ENCODE peak calls at places on chromosomes 5 and 9, in six cellular contexts. R is NCI-H1436; H is CD4-positive, alpha-beta T cell; U is endodermal cell; A is tibial artery; X is Calu3. D is an unnamed sample.

GRCh38 chr5:117880932-117881331 is 1107.4 kb downstream of the DTWD2 start:
- DNase-seq in R (no peak), H (no peak), U (no peak), A (no peak), X (no peak), D (no peak)

GRCh38 chr9:109453210-109453842 is 44.8 kb downstream of the PTPN3 start:
- DNase-seq in R (no peak), H (no peak), U (peak), A (no peak), X (no peak), D (no peak)

GRCh38 chr9:133916159-133916541 is 76.0 kb downstream of the VAV2 start:
- DNase-seq in R (no peak), H (no peak), U (no peak), A (no peak), X (no peak), D (no peak)

GRCh38 chr5:135034186-135034962 is at the start of gene PITX1:
- DNase-seq in R (peak), H (no peak), U (peak), A (peak), X (peak), D (peak)

GRCh38 chr9:92640398-92641091 is 29.4 kb downstream of the IPPK start:
- DNase-seq in R (no peak), H (no peak), U (no peak), A (no peak), X (no peak), D (no peak)

GRCh38 chr9:32782476-32783167 is 718 bp upstream of the TMEM215 start:
- DNase-seq in R (no peak), H (no peak), U (peak), A (no peak), X (no peak), D (no peak)

GRCh38 chr9:75885652-75886051 is 4.8 kb upstream of the PCSK5 start:
- DNase-seq in R (no peak), H (no peak), U (no peak), A (no peak), X (no peak), D (no peak)

GRCh38 chr5:1415059-1415425 is 30.2 kb downstream of the SLC6A3 start:
- DNase-seq in R (no peak), H (no peak), U (no peak), A (no peak), X (no peak), D (no peak)

GRCh38 chr5:40781843-40782409 is 16.2 kb downstream of the PRKAA1 start:
- DNase-seq in R (no peak), H (no peak), U (no peak), A (no peak), X (no peak), D (no peak)

GRCh38 chr5:181221792-181222629 is 1.1 kb upstream of the TRIM41 start:
- DNase-seq in R (no peak), H (peak), U (peak), A (peak), X (peak), D (peak)

GRCh38 chr5:61357745-61358144 is 25.7 kb downstream of the ZSWIM6 start:
- DNase-seq in R (no peak), H (no peak), U (peak), A (no peak), X (no peak), D (no peak)

GRCh38 chr5:151075698-151076331 is 5.0 kb downstream of the TNIP1 start:
- DNase-seq in R (no peak), H (no peak), U (no peak), A (no peak), X (peak), D (no peak)

GRCh38 chr5:149271717-149272558 is at the start of gene AFAP1L1:
- DNase-seq in R (peak), H (no peak), U (peak), A (peak), X (peak), D (no peak)

GRCh38 chr5:141039517-141039916 is 11.7 kb upstream of the PCDHB1 start:
- DNase-seq in R (peak), H (no peak), U (no peak), A (no peak), X (no peak), D (no peak)

GRCh38 chr5:107067391-107067790 is 603.3 kb downstream of the EFNA5 start:
- DNase-seq in R (no peak), H (no peak), U (peak), A (no peak), X (no peak), D (no peak)

GRCh38 chr9:130852801-130853200 is 17.7 kb downstream of the ABL1 start:
- DNase-seq in R (no peak), H (no peak), U (peak), A (no peak), X (no peak), D (no peak)

GRCh38 chr5:30752015-30752414 is 441.5 kb upstream of the CDH6 start:
- DNase-seq in R (no peak), H (no peak), U (no peak), A (no peak), X (no peak), D (no peak)

GRCh38 chr5:119343766-119344165 is 12.1 kb upstream of the TNFAIP8 start:
- DNase-seq in R (no peak), H (no peak), U (no peak), A (no peak), X (no peak), D (no peak)

GRCh38 chr9:77826621-77827020 is 178.5 kb upstream of the GNA14 start:
- DNase-seq in R (no peak), H (no peak), U (no peak), A (no peak), X (no peak), D (no peak)

GRCh38 chr9:12708562-12709298 is 15.5 kb downstream of the TYRP1 start:
- DNase-seq in R (no peak), H (no peak), U (no peak), A (no peak), X (no peak), D (no peak)

GRCh38 chr5:171313481-171314206 is 4.6 kb downstream of the TLX3 start:
- DNase-seq in R (no peak), H (no peak), U (no peak), A (peak), X (no peak), D (no peak)

GRCh38 chr5:8457187-8458037 is 588.5 kb downstream of the MTRR start:
- DNase-seq in R (peak), H (peak), U (no peak), A (peak), X (peak), D (peak)

GRCh38 chr5:83034036-83034435 is 43.2 kb downstream of the TMEM167A start:
- DNase-seq in R (peak), H (no peak), U (no peak), A (no peak), X (no peak), D (no peak)

GRCh38 chr9:99050292-99050911 is 54.5 kb upstream of the TGFBR1 start:
- DNase-seq in R (peak), H (no peak), U (no peak), A (no peak), X (no peak), D (no peak)

GRCh38 chr5:101424530-101425175 is 521.6 kb upstream of the ST8SIA4 start:
- DNase-seq in R (no peak), H (no peak), U (no peak), A (no peak), X (no peak), D (no peak)

GRCh38 chr5:66724740-66725139 is 128.5 kb downstream of the MAST4 start:
- DNase-seq in R (no peak), H (no peak), U (no peak), A (no peak), X (no peak), D (no peak)

GRCh38 chr5:123033157-123033671 is 3.3 kb downstream of the PPIC start:
- DNase-seq in R (no peak), H (no peak), U (no peak), A (no peak), X (no peak), D (no peak)

GRCh38 chr9:114687034-114687433 is 5.0 kb upstream of the TEX48 start:
- DNase-seq in R (no peak), H (no peak), U (peak), A (no peak), X (no peak), D (no peak)

GRCh38 chr9:125632321-125633115 is 74.5 kb downstream of the MAPKAP1 start:
- DNase-seq in R (no peak), H (no peak), U (no peak), A (no peak), X (peak), D (no peak)

GRCh38 chr5:134069553-134069952 is 44.9 kb upstream of the TCF7 start:
- DNase-seq in R (no peak), H (no peak), U (no peak), A (no peak), X (no peak), D (no peak)

GRCh38 chr9:92986175-92987110 is 39.1 kb downstream of the FGD3 start:
- DNase-seq in R (no peak), H (peak), U (no peak), A (no peak), X (no peak), D (peak)

GRCh38 chr5:127959152-127959764 is 124.3 kb upstream of the SLC12A2 start:
- DNase-seq in R (peak), H (peak), U (no peak), A (no peak), X (peak), D (no peak)

D was measured in naive thymus-derived CD8-positive, alpha-beta T cell.